ENCODE peak calls at places on chromosomes 3 and 15, in four cellular contexts. N is right lobe of liver, M is IMR-90, Q is heart left ventricle. J is an unnamed sample.

GRCh38 chr3:120093923-120094775 is at the start of gene GSK3B:
- DNase-seq in N (peak), M (no peak), Q (peak), J (peak)

GRCh38 chr15:52181938-52182780 is 9.0 kb downstream of the GNB5 start:
- DNase-seq in N (no peak), M (no peak), Q (no peak), J (no peak)

GRCh38 chr15:70378126-70379031 is 280.7 kb upstream of the TLE3 start:
- DNase-seq in N (peak), M (no peak), Q (no peak), J (no peak)

GRCh38 chr3:9183811-9184463 is 65.5 kb downstream of the SRGAP3 start:
- DNase-seq in N (no peak), M (no peak), Q (no peak), J (no peak)

GRCh38 chr3:108951802-108952474 is 1.7 kb downstream of the GUCA1C start:
- DNase-seq in N (no peak), M (no peak), Q (no peak), J (no peak)

GRCh38 chr15:33292718-33293307 is 18.0 kb upstream of the RYR3 start:
- DNase-seq in N (no peak), M (peak), Q (peak), J (peak)

GRCh38 chr3:136078421-136079364 is 113.2 kb downstream of the PPP2R3A start:
- DNase-seq in N (no peak), M (peak), Q (no peak), J (no peak)

GRCh38 chr3:67686067-67686466 is 31.7 kb upstream of the SUCLG2 start:
- DNase-seq in N (no peak), M (no peak), Q (no peak), J (no peak)

GRCh38 chr3:120227710-120228347 is 57.2 kb downstream of the GPR156 start:
- DNase-seq in N (no peak), M (no peak), Q (no peak), J (no peak)

GRCh38 chr3:143138948-143139347 is 19.4 kb downstream of the CHST2 start:
- DNase-seq in N (no peak), M (no peak), Q (no peak), J (no peak)

GRCh38 chr15:74978503-74978902 is 16.9 kb upstream of the SCAMP5 start:
- DNase-seq in N (no peak), M (peak), Q (no peak), J (no peak)

DNA sequence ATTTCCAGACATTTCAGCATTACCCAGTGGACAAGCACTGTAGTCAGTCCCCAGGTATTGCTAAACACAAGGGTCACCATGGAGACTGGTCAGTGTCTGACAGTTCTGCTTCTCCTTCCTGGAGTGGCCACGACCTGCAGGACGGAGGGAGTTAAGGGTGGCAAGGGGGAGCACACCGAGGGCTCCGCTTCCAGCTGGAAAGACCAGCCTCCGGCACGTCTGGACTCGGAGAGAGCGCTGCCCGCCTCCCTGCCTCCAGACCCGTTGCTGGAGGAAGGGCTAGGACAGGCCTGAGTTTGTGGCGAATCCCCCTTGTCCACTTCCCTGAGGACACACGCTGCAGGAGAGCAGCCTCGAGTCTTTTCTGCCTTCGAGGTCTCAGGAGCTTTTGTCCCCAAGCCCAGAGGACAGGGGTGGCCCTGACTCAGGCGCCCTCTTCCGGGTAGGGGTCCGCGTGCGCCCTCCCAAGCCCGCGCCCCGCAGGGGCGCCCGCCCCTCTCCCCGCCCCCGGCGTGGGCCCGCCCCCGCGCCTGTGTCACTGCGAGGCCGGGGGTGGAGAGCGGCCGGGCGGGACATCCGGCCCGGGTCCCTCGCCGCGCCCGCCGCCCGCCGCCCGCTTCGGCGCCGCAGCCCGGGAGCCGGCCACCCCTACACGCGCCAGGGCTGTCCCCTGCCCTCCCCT is at the start of gene CHST14:
- DNase-seq in N (peak), M (peak), Q (peak), J (no peak)
- TF ChIP-seq POLR2A in N (peak), M (no peak), Q (peak), J (no peak)

GRCh38 chr3:122680381-122681293 is at the start of gene PARP14:
- DNase-seq in N (peak), M (peak), Q (peak), J (peak)
- TF ChIP-seq POLR2A in N (peak), M (peak), Q (peak), J (peak)

DNA sequence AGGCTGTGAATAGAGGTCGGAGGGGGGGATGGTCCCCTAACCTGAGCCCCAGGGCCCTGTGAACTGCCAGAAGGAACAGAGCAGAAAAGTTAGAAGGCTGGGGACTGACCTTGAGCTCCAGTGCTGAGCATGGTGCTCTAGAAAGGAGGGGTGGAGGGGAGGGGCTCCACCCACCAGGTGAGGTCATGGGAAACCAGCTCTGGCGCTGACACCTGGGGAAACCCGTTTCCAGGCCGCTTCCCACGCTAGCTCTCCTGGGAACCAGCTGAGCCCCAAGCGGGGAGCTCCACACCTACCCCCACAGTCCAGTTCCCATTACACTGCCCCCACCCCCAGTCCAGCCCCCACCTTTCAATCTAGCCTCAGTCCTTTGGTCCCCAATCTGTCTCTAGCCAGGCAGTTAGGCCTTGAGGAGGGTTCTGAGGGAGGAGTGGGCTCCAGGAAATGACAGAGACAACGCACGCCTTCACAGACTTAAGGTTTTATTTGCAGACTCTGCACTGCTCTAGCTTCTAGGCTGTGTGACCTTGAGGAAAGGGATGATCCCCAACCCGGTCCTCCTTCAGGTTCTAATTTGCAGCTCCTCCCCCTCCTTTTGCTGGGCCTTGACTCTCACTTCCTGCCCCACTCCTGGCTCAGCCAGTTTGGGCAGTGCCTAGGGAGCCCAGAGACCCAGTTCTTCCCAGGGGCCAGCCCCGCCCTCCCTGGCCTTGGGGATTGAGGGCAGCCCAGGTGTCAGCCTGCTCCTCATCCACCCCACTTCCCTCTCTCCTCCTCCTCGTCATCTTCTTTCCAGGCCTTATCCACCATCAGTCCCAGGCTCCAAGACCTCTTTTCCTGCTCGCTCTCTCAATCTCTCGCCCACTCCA is 2.1 kb downstream of the RHOV start:
- DNase-seq in N (peak), M (no peak), Q (no peak), J (no peak)
- TF ChIP-seq POLR2A in N (no peak), M (no peak), Q (no peak), J (no peak)

GRCh38 chr15:40594429-40594836 is 384 bp downstream of the KNL1 start:
- DNase-seq in N (peak), M (peak), Q (peak), J (peak)
- TF ChIP-seq POLR2A in N (no peak), M (no peak), Q (no peak), J (no peak)

GRCh38 chr15:42548258-42549051 is at the start of the genes HAUS2 and LRRC57:
- DNase-seq in N (peak), M (peak), Q (peak), J (peak)
- TF ChIP-seq POLR2A in N (peak), M (peak), Q (peak), J (peak)

DNA sequence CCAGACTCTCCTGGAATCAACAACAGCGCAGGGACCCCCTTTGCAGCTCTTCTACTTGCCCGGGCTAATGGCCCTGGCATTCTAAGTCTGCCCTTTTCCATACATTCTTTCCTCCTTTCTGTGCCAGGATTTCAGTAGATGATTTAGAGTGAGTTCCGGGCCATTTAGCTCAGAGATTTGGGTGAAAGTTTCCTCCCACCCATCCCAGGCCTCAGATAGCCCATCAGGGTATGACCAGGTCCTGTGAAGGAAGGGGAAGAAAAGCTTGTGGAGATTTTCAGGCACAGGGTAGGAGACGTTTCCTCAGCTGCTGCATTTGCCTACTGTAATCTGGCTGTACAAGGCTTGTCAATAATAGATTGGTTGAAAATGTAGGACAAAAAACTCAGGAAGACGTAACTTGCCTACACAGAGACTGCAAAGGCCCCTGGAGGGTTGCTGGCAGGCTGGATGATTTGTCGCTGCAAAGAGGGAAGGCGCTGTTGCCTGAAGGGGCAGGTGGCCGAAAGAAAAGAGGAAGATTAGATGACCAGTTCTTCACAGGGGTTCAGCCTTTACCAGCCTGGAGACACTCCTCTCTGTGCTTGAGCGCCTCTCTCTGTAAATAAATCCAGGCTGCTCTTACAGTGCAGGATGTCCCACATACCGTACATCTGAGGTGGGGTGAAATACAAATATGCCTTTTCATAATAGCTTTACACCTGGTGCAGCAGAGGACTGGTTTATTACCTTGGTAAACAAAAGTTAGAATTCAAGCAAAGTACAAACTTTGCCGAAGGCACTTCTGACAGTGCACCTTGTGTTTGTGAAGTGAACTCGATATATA is 63.4 kb upstream of the BCL6 start:
- DNase-seq in N (no peak), M (no peak), Q (no peak), J (no peak)
- TF ChIP-seq POLR2A in N (no peak), M (no peak), Q (no peak), J (no peak)

DNA sequence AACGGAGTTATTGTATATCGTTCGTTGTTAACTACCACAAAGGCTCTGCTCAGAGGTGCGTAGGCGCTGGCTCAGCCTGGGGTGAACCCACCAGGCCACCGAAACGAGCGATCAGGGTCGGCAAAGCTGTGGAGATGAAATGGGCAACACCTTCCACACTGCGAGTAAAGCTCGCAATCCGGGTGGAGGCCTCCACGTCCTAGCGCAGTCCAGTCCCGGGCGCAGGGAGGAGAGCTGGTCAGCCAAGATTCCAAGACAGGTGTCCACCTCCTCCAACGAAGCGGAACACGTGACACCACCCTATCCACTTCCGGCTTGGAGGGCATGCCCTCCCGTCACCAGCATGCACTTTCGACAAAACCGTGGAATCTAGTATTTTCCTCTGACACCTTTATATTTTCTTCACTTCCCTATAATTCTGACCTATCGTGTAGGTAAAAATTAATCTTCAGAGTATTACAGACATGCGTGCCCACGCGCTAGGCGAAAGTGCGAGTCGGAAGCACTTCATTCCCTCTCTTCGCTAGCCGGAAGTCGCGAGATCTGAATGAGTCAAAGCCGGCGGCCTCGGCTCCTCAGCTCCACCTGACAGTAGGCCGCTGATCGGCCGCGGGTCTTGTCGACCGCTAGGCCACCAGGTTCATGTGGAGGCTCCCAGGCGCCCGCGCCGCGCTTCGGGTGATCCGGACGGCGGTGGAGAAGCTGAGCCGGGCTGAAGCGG is at the start of gene PDE12:
- DNase-seq in N (peak), M (peak), Q (peak), J (peak)
- TF ChIP-seq POLR2A in N (peak), M (peak), Q (peak), J (peak)

J was measured in gastrocnemius medialis.